ENCODE peak calls at places on chromosomes 12 and 14, in eight cellular contexts. U, D, B, Z, G, H, M and A are unnamed samples.

GRCh38 chr14:39247256-39247655 is 13.5 kb downstream of the MIA2 start:
- DNase-seq in U (peak), D (no peak), B (no peak), G (peak), H (peak), Z (no peak), M (no peak), A (no peak)

GRCh38 chr12:68530965-68531364 is 79.7 kb upstream of the RAP1B start:
- DNase-seq in B (no peak), H (peak), G (peak), M (no peak), D (no peak), U (no peak), Z (peak), A (peak)

GRCh38 chr12:92278378-92278828 is 132.8 kb upstream of the BTG1 start:
- DNase-seq in M (no peak), H (peak), D (no peak), B (no peak), Z (no peak), G (no peak), U (no peak), A (no peak)

GRCh38 chr12:113537041-113537750 is 65.5 kb upstream of the LHX5 start:
- DNase-seq in U (no peak), D (no peak), Z (no peak), G (no peak), M (no peak), H (no peak), B (no peak), A (no peak)

GRCh38 chr14:69354383-69355154 is 43.5 kb downstream of the ERH start:
- DNase-seq in M (no peak), H (no peak), D (peak), G (no peak), Z (no peak), B (no peak), U (no peak), A (no peak)

GRCh38 chr14:90439874-90440442 is 43.1 kb downstream of the CALM1 start:
- DNase-seq in D (no peak), U (no peak), M (peak), H (no peak), G (peak), B (no peak), Z (no peak), A (no peak)

GRCh38 chr12:60180298-60180697 is 584.5 kb downstream of the SLC16A7 start:
- DNase-seq in G (no peak), B (no peak), M (no peak), D (no peak), H (no peak), U (no peak), Z (no peak), A (no peak)

GRCh38 chr12:48615681-48616080 is 45.8 kb upstream of the LALBA start:
- DNase-seq in M (no peak), D (no peak), U (no peak), H (no peak), B (peak), Z (no peak), G (peak), A (no peak)

GRCh38 chr14:20751963-20752562 is 6.4 kb downstream of the EDDM3A start:
- DNase-seq in H (no peak), G (no peak), Z (no peak), M (peak), D (no peak), U (no peak), B (no peak), A (no peak)

GRCh38 chr14:89489796-89490506 is 72.9 kb upstream of the FOXN3 start:
- DNase-seq in Z (no peak), M (no peak), D (no peak), U (no peak), B (no peak), H (peak), G (no peak), A (no peak)

GRCh38 chr14:95862243-95862642 is 14.4 kb upstream of the TUNAR start:
- DNase-seq in B (no peak), M (peak), U (no peak), G (no peak), Z (no peak), D (no peak), H (no peak), A (no peak)

GRCh38 chr14:73369433-73369832 is 88.9 kb downstream of the NUMB start:
- DNase-seq in H (no peak), U (no peak), B (no peak), D (no peak), G (no peak), Z (no peak), M (no peak), A (no peak)

GRCh38 chr14:83558946-83559345 is 1971.0 kb upstream of the FLRT2 start:
- DNase-seq in B (no peak), U (no peak), H (no peak), Z (no peak), M (no peak), D (no peak), G (no peak), A (no peak)

GRCh38 chr14:92991536-92991935 is 68.6 kb downstream of the CHGA start:
- DNase-seq in Z (no peak), H (no peak), B (no peak), U (no peak), D (no peak), M (no peak), G (no peak), A (no peak)

GRCh38 chr14:63174760-63175191 is 29.5 kb upstream of the RHOJ start:
- DNase-seq in H (peak), M (peak), Z (peak), B (peak), D (peak), G (peak), U (no peak), A (no peak)

GRCh38 chr12:99009654-99010296 is 364.7 kb downstream of the APAF1 start:
- DNase-seq in B (no peak), M (no peak), Z (no peak), U (no peak), D (no peak), H (no peak), G (no peak), A (no peak)

GRCh38 chr12:106106892-106107291 is 31.9 kb downstream of the NUAK1 start:
- DNase-seq in Z (peak), H (no peak), G (peak), M (peak), D (no peak), B (no peak), U (peak), A (no peak)

GRCh38 chr12:56377310-56377988 is 14.8 kb upstream of the APOF start:
- DNase-seq in M (peak), U (no peak), G (peak), Z (peak), D (no peak), B (peak), H (peak), A (no peak)

GRCh38 chr14:50040401-50040775 is 76.0 kb downstream of the VCPKMT start:
- DNase-seq in B (no peak), U (peak), Z (peak), H (peak), D (peak), G (peak), M (no peak), A (no peak)

GRCh38 chr12:25322918-25323773 is 72.4 kb upstream of the KRAS start:
- DNase-seq in D (no peak), G (peak), U (no peak), M (no peak), H (peak), Z (peak), B (no peak), A (no peak)

GRCh38 chr14:103740991-103741689 is 25.5 kb downstream of the ZFYVE21 start:
- DNase-seq in Z (peak), G (no peak), U (no peak), B (no peak), H (no peak), D (no peak), M (no peak), A (no peak)

GRCh38 chr12:52945389-52946232 is 3.3 kb upstream of the KRT18 start:
- DNase-seq in Z (peak), U (peak), M (peak), B (no peak), G (peak), H (peak), D (peak), A (no peak)

GRCh38 chr12:68317047-68317667 is 15.0 kb downstream of the MDM1 start:
- DNase-seq in Z (peak), H (peak), D (peak), U (no peak), M (peak), G (peak), B (peak), A (peak)

GRCh38 chr12:69480698-69481097 is 10.5 kb downstream of the FRS2 start:
- DNase-seq in H (no peak), M (no peak), G (no peak), B (no peak), U (no peak), D (no peak), Z (no peak), A (no peak)

GRCh38 chr12:52175411-52176350 is 16.1 kb downstream of the KRT80 start:
- DNase-seq in M (no peak), G (no peak), U (no peak), D (peak), H (peak), B (no peak), Z (peak), A (no peak)

GRCh38 chr14:99747167-99747566 is 46.0 kb upstream of the EML1 start:
- DNase-seq in M (no peak), Z (no peak), D (no peak), H (no peak), G (no peak), U (no peak), B (no peak), A (no peak)

GRCh38 chr12:57755454-57756372 is 810 bp downstream of the MARCHF9 start:
- DNase-seq in U (no peak), D (no peak), Z (no peak), G (peak), M (peak), B (no peak), H (no peak), A (no peak)

GRCh38 chr14:80364274-80364673 is 153.0 kb upstream of the DIO2 start:
- DNase-seq in U (no peak), H (peak), Z (peak), B (no peak), D (peak), G (peak), M (peak), A (peak)

GRCh38 chr12:49093746-49094103 is 876 bp downstream of the DHH start:
- DNase-seq in U (no peak), Z (peak), D (no peak), G (no peak), M (peak), B (no peak), H (no peak), A (no peak)

GRCh38 chr14:24670594-24670993 is 36.6 kb upstream of the GZMB start:
- DNase-seq in Z (no peak), U (no peak), D (no peak), B (no peak), H (no peak), M (no peak), G (no peak), A (no peak)

GRCh38 chr12:123966596-123966995 is 6.0 kb downstream of the CCDC92 start:
- DNase-seq in G (no peak), M (no peak), B (no peak), H (peak), D (no peak), U (no peak), Z (no peak), A (no peak)

GRCh38 chr12:105524961-105525360 is 194.5 kb downstream of the C12orf75 start:
- DNase-seq in U (no peak), B (no peak), Z (no peak), H (peak), D (no peak), G (no peak), M (no peak), A (no peak)

GRCh38 chr12:65868133-65868705 is 43.9 kb downstream of the HMGA2 start:
- DNase-seq in D (no peak), M (no peak), U (no peak), G (no peak), H (peak), B (no peak), Z (peak), A (no peak)

GRCh38 chr12:89947437-89948265 is 239.0 kb upstream of the ATP2B1 start:
- DNase-seq in U (peak), D (no peak), Z (peak), B (no peak), G (peak), H (peak), M (peak), A (peak)

GRCh38 chr12:121279507-121279915 is 17.0 kb downstream of the CAMKK2 start:
- DNase-seq in G (no peak), U (no peak), Z (peak), H (peak), M (no peak), B (no peak), D (no peak), A (no peak)

GRCh38 chr14:105073720-105074600 is 8.7 kb upstream of the GPR132 start:
- DNase-seq in D (no peak), H (no peak), G (no peak), B (no peak), Z (no peak), M (no peak), U (no peak), A (no peak)

GRCh38 chr12:90938451-90938850 is 16.5 kb downstream of the CCER1 start:
- DNase-seq in G (peak), B (no peak), D (no peak), M (no peak), U (peak), H (peak), Z (peak), A (no peak)

GRCh38 chr12:77940011-77940423 is 109.3 kb downstream of the NAV3 start:
- DNase-seq in B (peak), M (no peak), H (peak), Z (peak), U (peak), G (peak), D (no peak), A (no peak)

GRCh38 chr14:75279153-75279738 is 618 bp downstream of the FOS start:
- DNase-seq in Z (peak), U (peak), D (no peak), G (no peak), B (no peak), H (peak), M (peak), A (no peak)

GRCh38 chr14:60640859-60641721 is 8.2 kb downstream of the SIX1 start:
- DNase-seq in G (no peak), D (no peak), H (no peak), Z (no peak), M (peak), B (no peak), U (no peak), A (no peak)
- TF ChIP-seq EZH2 in G (no peak), D (no peak), H (no peak), Z (peak), M (peak), B (no peak), U (no peak), A (no peak)

DNA sequence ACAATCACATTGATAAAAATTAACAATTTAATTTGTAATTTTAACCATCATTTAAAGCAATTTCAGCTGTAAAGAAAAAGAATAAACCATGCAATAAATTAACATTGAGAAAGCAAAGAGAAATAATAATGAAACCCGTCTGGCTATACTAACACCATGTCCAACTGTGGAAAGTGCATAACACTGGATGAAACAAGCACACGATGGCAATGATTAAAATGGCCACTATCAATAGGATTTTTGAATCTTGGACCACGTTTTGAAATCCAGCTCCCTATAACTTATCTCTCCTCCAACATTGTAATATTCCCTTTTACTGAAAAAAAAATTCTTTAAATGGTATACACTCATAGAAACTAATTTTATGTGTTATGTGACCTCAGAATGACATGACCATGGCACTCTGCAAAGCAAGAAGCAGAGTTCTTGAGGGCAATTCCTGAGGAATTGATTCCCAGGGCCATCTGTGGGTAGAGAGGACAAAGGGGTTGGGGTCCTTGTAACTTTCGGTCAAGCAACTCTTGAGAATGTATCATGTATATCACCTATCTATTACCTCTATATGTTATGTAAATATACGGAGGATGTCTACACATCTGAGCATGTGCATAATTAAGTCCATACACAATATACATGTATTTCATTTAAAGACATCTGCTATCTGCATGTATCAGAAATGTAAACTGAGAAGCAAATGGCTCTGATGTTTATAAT is 4.8 kb downstream of the FOXA1 start:
- DNase-seq in U (no peak), G (peak), M (no peak), H (no peak), D (no peak), B (no peak), Z (no peak), A (no peak)
- TF ChIP-seq EZH2 in U (no peak), G (no peak), M (peak), H (peak), D (no peak), B (no peak), Z (no peak), A (no peak)

DNA sequence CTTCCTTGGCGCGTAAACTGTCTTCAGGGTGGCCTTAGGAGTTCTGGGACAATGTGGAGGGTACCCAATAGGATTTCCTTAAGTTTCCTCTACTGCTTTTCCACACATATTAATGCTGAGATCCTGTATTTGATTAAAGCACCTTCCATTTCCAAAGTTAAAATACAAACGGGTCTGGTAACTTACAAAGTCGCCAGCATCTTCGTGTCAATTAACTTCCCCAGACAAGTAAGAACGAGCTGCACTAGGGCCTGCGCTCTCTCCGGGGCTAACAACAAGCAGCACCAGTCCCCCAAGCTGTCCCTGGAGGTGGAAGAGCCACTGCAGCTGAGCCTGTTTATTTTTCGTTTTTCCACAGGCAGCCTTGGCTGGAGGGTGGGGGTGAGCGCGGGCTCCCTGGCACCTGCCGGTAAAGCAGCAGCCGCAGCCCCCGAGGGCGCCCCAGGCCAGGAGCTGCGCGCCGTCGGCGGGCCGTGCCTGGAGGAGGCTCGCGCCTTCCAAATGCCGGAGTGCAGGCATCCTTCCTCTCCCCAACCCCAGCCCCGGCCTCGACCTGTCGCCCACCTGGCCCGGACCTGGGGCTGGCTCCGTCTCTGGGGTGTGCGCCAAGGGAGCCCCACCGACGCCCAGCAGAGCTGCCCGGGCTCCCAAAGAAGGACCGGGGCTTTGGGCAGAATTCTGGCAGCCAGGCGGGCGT is 130.7 kb downstream of the NDUFA12 start:
- DNase-seq in Z (no peak), B (no peak), M (peak), H (no peak), D (no peak), G (no peak), U (no peak), A (no peak)
- TF ChIP-seq EZH2 in Z (peak), B (no peak), M (no peak), H (peak), D (no peak), G (peak), U (no peak), A (no peak)

DNA sequence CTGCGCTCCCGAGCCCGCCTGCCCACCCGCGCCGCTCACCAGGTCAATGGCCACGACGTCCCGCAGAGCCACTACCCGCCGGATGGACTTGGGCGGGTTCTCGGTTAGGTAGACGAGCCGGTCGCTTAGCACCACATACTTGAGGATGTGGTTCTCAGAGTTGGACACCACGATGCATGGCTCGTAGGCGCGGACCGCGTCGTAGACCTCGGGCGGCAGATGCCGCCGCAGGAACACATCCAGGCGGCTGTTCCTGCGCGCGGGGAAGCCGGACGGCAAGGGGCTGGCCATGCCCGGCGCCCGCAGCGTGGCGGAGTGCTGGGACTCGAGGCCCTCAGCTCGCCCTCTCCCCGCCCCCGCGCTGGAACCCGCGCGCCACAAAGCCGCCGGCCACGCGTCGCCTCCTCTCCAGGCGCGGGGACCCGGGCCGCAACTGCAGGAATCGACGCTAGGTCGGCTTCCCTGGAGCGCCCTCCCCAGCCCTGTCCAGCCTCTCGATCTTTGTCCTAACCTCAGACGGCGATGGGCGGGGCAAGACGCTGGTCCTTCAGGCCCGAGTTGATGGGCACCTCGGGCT is at the start of gene C12orf56:
- DNase-seq in M (peak), G (no peak), Z (peak), H (no peak), D (no peak), B (no peak), U (no peak), A (no peak)
- TF ChIP-seq EZH2 in M (no peak), G (no peak), Z (peak), H (no peak), D (no peak), B (no peak), U (no peak), A (no peak)